ENCODE peak calls at places on chromosomes 2 and 18, in seven cellular contexts. R, K, P, X, A, V and Z are unnamed samples.

GRCh38 chr18:79876497-79876896 is 75.0 kb downstream of the SLC66A2 start:
- DNase-seq in R (peak; percentile 58), K (no peak), P (no peak), X (no peak), A (peak; percentile 17), V (no peak), Z (no peak)

GRCh38 chr18:67010916-67011315 is 407.0 kb upstream of the CDH19 start:
- DNase-seq in R (no peak), K (peak; percentile 44), P (no peak), X (no peak), A (no peak), V (peak; percentile 23), Z (no peak)

GRCh38 chr2:191675807-191676667 is 1.9 kb upstream of the NABP1 start:
- DNase-seq in R (peak; percentile 55), K (peak; percentile 37), P (no peak), X (peak; percentile 15), A (peak; percentile 51), V (no peak), Z (no peak)

GRCh38 chr2:71327916-71328315 is 3.7 kb upstream of the ZNF638 start:
- DNase-seq in R (no peak), K (no peak), P (no peak), X (no peak), A (no peak), V (no peak), Z (no peak)

GRCh38 chr2:173159794-173160463 is 84.3 kb downstream of the MAP3K20 start:
- DNase-seq in R (peak; percentile 90), K (peak; percentile 49), P (no peak), X (no peak), A (peak; percentile 95), V (peak; percentile 96), Z (peak; percentile 88)

GRCh38 chr18:7272268-7273049 is 41.6 kb downstream of the LRRC30 start:
- DNase-seq in R (peak; percentile 76), K (peak; percentile 79), P (peak; percentile 55), X (peak; percentile 68), A (peak; percentile 74), V (peak; percentile 81), Z (no peak)

GRCh38 chr18:44179693-44180092 is 501.0 kb upstream of the SETBP1 start:
- DNase-seq in R (peak; percentile 19), K (no peak), P (no peak), X (no peak), A (no peak), V (no peak), Z (no peak)

GRCh38 chr18:55861266-55861665 is 273.3 kb upstream of the TCF4 start:
- DNase-seq in R (no peak), K (peak; percentile 65), P (no peak), X (peak; percentile 42), A (no peak), V (peak; percentile 44), Z (no peak)

GRCh38 chr2:207828361-207829057 is 58.8 kb upstream of the FZD5 start:
- DNase-seq in R (no peak), K (peak; percentile 61), P (no peak), X (no peak), A (no peak), V (no peak), Z (no peak)

GRCh38 chr2:6073260-6074141 is 381.3 kb downstream of the SOX11 start:
- DNase-seq in R (no peak), K (no peak), P (peak; percentile 17), X (no peak), A (no peak), V (peak; percentile 95), Z (no peak)

GRCh38 chr2:170817247-170817998 is 736 bp downstream of the GAD1 start:
- DNase-seq in R (no peak), K (peak; percentile 40), P (peak; percentile 59), X (peak; percentile 38), A (no peak), V (peak; percentile 45), Z (no peak)

GRCh38 chr2:12202702-12203101 is 456.3 kb downstream of the LPIN1 start:
- DNase-seq in R (no peak), K (no peak), P (no peak), X (no peak), A (peak; percentile 58), V (peak; percentile 31), Z (no peak)
- TF ChIP-seq CTCF in R (no peak), K (no peak), P (no peak), X (no peak), A (no peak), V (no peak), Z (no peak)

GRCh38 chr18:10437837-10438236 is 16.6 kb upstream of the APCDD1 start:
- DNase-seq in R (no peak), K (no peak), P (no peak), X (no peak), A (no peak), V (no peak), Z (no peak)
- TF ChIP-seq CTCF in R (no peak), K (peak; percentile 8), P (peak; percentile 46), X (no peak), A (no peak), V (no peak), Z (no peak)

GRCh38 chr2:26670931-26671460 is 21.5 kb upstream of the KCNK3 start:
- DNase-seq in R (no peak), K (no peak), P (no peak), X (no peak), A (no peak), V (no peak), Z (no peak)

GRCh38 chr2:26672818-26673393 is 19.6 kb upstream of the KCNK3 start:
- DNase-seq in R (no peak), K (no peak), P (no peak), X (no peak), A (no peak), V (no peak), Z (no peak)

GRCh38 chr2:26674002-26674751 is 18.3 kb upstream of the KCNK3 start:
- DNase-seq in R (no peak), K (no peak), P (no peak), X (no peak), A (no peak), V (no peak), Z (no peak)

GRCh38 chr2:26671691-26672090 is 20.8 kb upstream of the KCNK3 start:
- DNase-seq in R (no peak), K (no peak), P (no peak), X (no peak), A (no peak), V (no peak), Z (no peak)

GRCh38 chr2:26672112-26672817 is 20.3 kb upstream of the KCNK3 start:
- DNase-seq in R (no peak), K (no peak), P (peak; percentile 29), X (no peak), A (no peak), V (no peak), Z (no peak)
- TF ChIP-seq CTCF in R (no peak), K (no peak), P (no peak), X (no peak), A (no peak), V (no peak), Z (no peak)

GRCh38 chr2:16162491-16163040 is 222.2 kb downstream of the MYCN start:
- DNase-seq in R (no peak), K (no peak), P (no peak), X (no peak), A (no peak), V (no peak), Z (no peak)

GRCh38 chr2:16160281-16161084 is 220.1 kb downstream of the MYCN start:
- DNase-seq in R (no peak), K (no peak), P (no peak), X (no peak), A (no peak), V (no peak), Z (no peak)

GRCh38 chr2:16165518-16166326 is 225.4 kb downstream of the MYCN start:
- DNase-seq in R (no peak), K (no peak), P (no peak), X (no peak), A (no peak), V (no peak), Z (no peak)

GRCh38 chr2:16161768-16162490 is 221.6 kb downstream of the MYCN start:
- DNase-seq in R (no peak), K (no peak), P (no peak), X (no peak), A (no peak), V (no peak), Z (no peak)

DNA sequence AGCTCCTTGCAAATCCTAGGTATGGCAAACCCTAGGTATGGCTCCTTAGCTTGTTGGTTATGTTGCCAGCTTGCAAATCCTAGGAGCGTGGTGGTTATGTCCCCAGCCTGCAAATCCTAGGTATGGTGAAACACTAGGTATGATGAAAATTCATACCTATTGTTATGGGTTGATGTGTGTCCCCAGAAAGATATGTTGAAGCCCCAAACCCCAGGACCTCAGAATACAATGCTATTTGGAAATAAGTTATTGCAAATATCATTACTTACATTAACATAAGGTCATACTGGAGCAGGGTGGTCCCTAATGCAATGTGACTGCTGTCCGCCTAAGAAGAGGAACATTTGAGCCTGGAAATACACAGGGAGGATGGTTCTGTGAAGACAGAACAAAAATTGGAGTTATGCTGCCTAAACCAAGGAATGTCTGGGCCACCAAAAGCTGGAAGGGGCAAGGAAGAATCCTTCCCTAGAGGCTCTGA is 220.8 kb downstream of the MYCN start:
- DNase-seq in R (no peak), K (no peak), P (no peak), X (no peak), A (no peak), V (no peak), Z (no peak)
- TF ChIP-seq CTCF in R (no peak), K (no peak), P (no peak), X (no peak), A (no peak), V (no peak), Z (no peak)

GRCh38 chr2:233448220-233448559 is 93.9 kb downstream of the DGKD start:
- DNase-seq in R (peak; percentile 31), K (peak; percentile 9), P (peak; percentile 39), X (peak; percentile 41), A (no peak), V (no peak), Z (no peak)
- TF ChIP-seq CTCF in R (peak; percentile 2), K (peak; percentile 23), P (no peak), X (no peak), A (no peak), V (peak; percentile 24), Z (no peak)